ENCODE peak calls at places on chromosomes 2 and 18, in seven cellular contexts. C is heart right ventricle; V is CD4-positive, CD25-positive, alpha-beta regulatory T cell; N is right cardiac atrium; J is adrenal gland; T is endothelial cell of umbilical vein; E is H1. U is an unnamed sample.

GRCh38 chr2:231522418-231523180 is 7.6 kb downstream of the NMUR1 start:
- DNase-seq in C (no peak), V (no peak), N (no peak), J (no peak), T (no peak), E (no peak), U (no peak)

GRCh38 chr2:10451819-10452218 is 3.7 kb upstream of the ODC1 start:
- DNase-seq in C (no peak), V (no peak), N (no peak), J (no peak), T (no peak), E (no peak), U (no peak)

GRCh38 chr2:43880952-43881351 is 42.2 kb downstream of the ABCG8 start:
- DNase-seq in C (no peak), V (no peak), N (no peak), J (no peak), T (no peak), E (no peak), U (no peak)

GRCh38 chr2:136328396-136328795 is 210.4 kb upstream of the CXCR4 start:
- DNase-seq in C (no peak), V (no peak), N (no peak), J (no peak), T (no peak), E (no peak), U (no peak)

GRCh38 chr2:159124931-159125467 is 156.6 kb downstream of the TANC1 start:
- DNase-seq in C (no peak), V (no peak), N (no peak), J (no peak), T (peak; percentile 74), E (no peak), U (no peak)

GRCh38 chr2:96344011-96344410 is 8.4 kb downstream of the NCAPH start:
- DNase-seq in C (no peak), V (peak; percentile 85), N (no peak), J (no peak), T (no peak), E (no peak), U (no peak)

GRCh38 chr2:105061560-105061959 is 23.7 kb downstream of the MRPS9 start:
- DNase-seq in C (no peak), V (no peak), N (no peak), J (no peak), T (no peak), E (no peak), U (no peak)

GRCh38 chr18:8366656-8367055 is 242.6 kb upstream of the RAB12 start:
- DNase-seq in C (no peak), V (no peak), N (no peak), J (no peak), T (no peak), E (no peak), U (no peak)

GRCh38 chr2:69538872-69539548 is 101.8 kb upstream of the NFU1 start:
- DNase-seq in C (no peak), V (no peak), N (no peak), J (no peak), T (no peak), E (no peak), U (no peak)

GRCh38 chr2:113157897-113158753 is 15.6 kb upstream of the PSD4 start:
- DNase-seq in C (no peak), V (no peak), N (no peak), J (no peak), T (peak; percentile 44), E (peak; percentile 36), U (no peak)

GRCh38 chr2:41905597-41906324 is 142.1 kb upstream of the PKDCC start:
- DNase-seq in C (no peak), V (no peak), N (no peak), J (no peak), T (no peak), E (no peak), U (no peak)

GRCh38 chr2:178363252-178363651 is 87.7 kb downstream of the PRKRA start:
- DNase-seq in C (no peak), V (no peak), N (no peak), J (peak; percentile 73), T (no peak), E (no peak), U (no peak)

GRCh38 chr2:169877406-169877805 is 50.2 kb downstream of the UBR3 start:
- DNase-seq in C (no peak), V (peak; percentile 38), N (no peak), J (no peak), T (peak; percentile 31), E (no peak), U (no peak)

GRCh38 chr2:68807821-68808266 is 63.4 kb downstream of the BMP10 start:
- DNase-seq in C (no peak), V (no peak), N (peak; percentile 44), J (no peak), T (peak; percentile 43), E (no peak), U (peak; percentile 43)

GRCh38 chr2:56100791-56101312 is 82.9 kb upstream of the CCDC85A start:
- DNase-seq in C (no peak), V (no peak), N (no peak), J (no peak), T (peak; percentile 61), E (no peak), U (no peak)

GRCh38 chr2:213679894-213680293 is 395.6 kb downstream of the SPAG16 start:
- DNase-seq in C (no peak), V (no peak), N (no peak), J (no peak), T (no peak), E (no peak), U (no peak)

GRCh38 chr2:213682276-213682675 is 398.0 kb downstream of the SPAG16 start:
- DNase-seq in C (no peak), V (no peak), N (no peak), J (no peak), T (no peak), E (no peak), U (no peak)

DNA sequence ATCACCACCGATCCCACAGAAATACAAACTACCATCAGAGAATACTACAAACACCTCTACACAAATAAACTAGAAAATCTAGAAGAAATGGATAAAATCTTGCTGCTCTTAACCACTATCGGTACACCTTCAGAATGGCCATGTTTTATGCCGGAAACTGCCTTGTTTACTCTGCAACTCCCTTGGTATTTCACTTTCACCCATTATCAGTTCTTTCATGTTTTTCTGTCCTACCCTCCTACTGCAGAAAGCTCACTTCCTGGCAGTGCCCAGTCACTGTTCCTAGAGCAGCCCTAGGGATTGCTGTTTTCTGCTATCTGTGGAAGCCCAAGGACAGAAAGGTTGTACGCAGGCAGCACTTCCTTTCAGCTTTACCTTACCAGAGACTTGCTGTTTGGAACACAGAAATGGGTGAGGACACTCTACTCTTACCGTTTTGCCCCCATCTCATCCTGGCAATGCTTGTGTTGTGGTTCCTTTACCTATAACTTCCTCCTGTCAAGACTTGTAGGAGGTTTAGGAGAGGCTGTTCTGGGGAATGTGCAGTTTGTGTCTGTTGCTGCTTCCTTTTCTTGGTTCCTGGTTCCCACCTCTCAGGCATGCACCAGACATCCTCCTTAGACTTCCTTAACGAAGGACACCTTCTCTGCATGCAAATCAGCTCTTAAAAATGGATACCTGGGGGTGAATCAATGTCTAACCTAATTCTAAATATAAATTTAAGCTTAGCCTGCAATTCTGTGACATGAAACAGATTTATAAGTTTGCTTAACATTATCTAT is 394.4 kb downstream of the SPAG16 start:
- DNase-seq in C (no peak), V (no peak), N (no peak), J (no peak), T (no peak), E (no peak), U (no peak)
- H3K4me3 ChIP-seq in C (no peak overlapping the region), V (no peak overlapping the region), N (no peak overlapping the region), J (no peak overlapping the region), T (no peak overlapping the region), E (no peak overlapping the region), U (no peak overlapping the region)

GRCh38 chr2:13923823-13924222 is 708.7 kb upstream of the LRATD1 start:
- DNase-seq in C (no peak), V (no peak), N (no peak), J (no peak), T (no peak), E (no peak), U (no peak)

GRCh38 chr2:13921245-13921644 is 711.3 kb upstream of the LRATD1 start:
- DNase-seq in C (no peak), V (no peak), N (no peak), J (no peak), T (no peak), E (no peak), U (no peak)

DNA sequence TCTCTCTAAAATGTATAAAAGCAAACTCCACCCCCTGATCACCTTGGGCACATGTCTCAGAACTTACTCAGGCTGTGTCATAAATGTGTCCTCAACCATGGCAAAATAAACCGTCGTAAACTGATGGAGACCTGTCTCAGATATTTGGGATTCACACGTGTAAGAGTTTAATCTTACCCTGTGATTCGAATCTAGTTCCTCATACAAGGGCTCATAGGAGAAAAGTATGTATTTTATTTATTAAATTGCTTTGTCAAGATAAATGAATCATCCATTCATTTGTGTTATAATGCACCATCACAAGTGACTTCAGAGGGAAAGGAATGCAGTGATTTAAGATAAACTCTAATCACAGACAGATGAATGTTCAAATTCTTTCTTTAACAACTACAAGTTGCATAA is 712.5 kb upstream of the LRATD1 start:
- DNase-seq in C (no peak), V (no peak), N (no peak), J (no peak), T (no peak), E (no peak), U (no peak)
- H3K9me3 ChIP-seq in C (peaks cover 4% of the 10 kb centered on the region), V (no peaks in the 10 kb centered on the region), N (no peaks in the 10 kb centered on the region), J (no peaks in the 10 kb centered on the region), T (peaks cover 6% of the 10 kb centered on the region), E (peaks cover 3% of the 10 kb centered on the region), U (no peaks in the 10 kb centered on the region)

GRCh38 chr2:203783496-203784203 is 77.2 kb downstream of the CD28 start:
- DNase-seq in C (no peak), V (no peak), N (no peak), J (no peak), T (no peak), E (no peak), U (no peak)
- H3K4me3 ChIP-seq in C (no peak overlapping the region), V (no peak overlapping the region), N (no peak overlapping the region), J (no peak overlapping the region), T (no peak overlapping the region), E (no peak overlapping the region), U (no peak overlapping the region)

GRCh38 chr2:226746206-226746800 is 53.3 kb downstream of the IRS1 start:
- DNase-seq in C (no peak), V (no peak), N (no peak), J (no peak), T (no peak), E (no peak), U (no peak)

GRCh38 chr2:226743911-226744310 is 55.7 kb downstream of the IRS1 start:
- DNase-seq in C (no peak), V (no peak), N (no peak), J (no peak), T (no peak), E (no peak), U (no peak)

GRCh38 chr2:226752887-226753286 is 46.7 kb downstream of the IRS1 start:
- DNase-seq in C (no peak), V (no peak), N (no peak), J (no peak), T (no peak), E (no peak), U (no peak)

GRCh38 chr2:226742346-226742745 is 57.3 kb downstream of the IRS1 start:
- DNase-seq in C (peak; percentile 23), V (no peak), N (peak; percentile 52), J (peak; percentile 77), T (no peak), E (no peak), U (peak; percentile 73)

DNA sequence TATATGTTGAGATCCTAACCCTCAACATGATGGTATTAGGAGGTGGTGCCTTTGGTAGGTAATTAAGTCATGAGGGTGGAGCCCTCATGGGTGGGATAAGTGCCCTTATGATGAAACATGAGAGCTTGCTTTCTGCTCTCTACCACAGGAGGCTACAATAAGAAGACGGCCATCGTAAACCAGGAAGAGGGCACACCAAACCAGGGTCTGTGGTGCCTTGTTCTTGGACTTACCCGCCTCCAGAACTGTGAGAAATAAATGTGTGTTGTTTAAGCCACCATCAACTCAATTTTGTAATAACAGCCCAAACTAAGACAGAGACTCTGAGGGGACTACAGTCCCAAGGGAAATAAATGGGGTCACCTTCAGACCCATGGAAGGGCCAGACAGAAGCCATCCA is 52.3 kb downstream of the IRS1 start:
- DNase-seq in C (no peak), V (no peak), N (no peak), J (no peak), T (no peak), E (no peak), U (no peak)
- H3K9me3 ChIP-seq in C (no peaks in the 10 kb centered on the region), V (no peaks in the 10 kb centered on the region), N (no peaks in the 10 kb centered on the region), J (no peaks in the 10 kb centered on the region), T (no peaks in the 10 kb centered on the region), E (no peaks in the 10 kb centered on the region), U (no peaks in the 10 kb centered on the region)

U was measured in heart left ventricle.